ENCODE peak calls at places on chromosomes 6 and 20, in nine cellular contexts. L, B, T, D, W, I, E, X and H are unnamed samples.

GRCh38 chr6:32852844-32853540 is 512 bp downstream of the TAP1 start:
- DNase-seq in L (peak), B (peak), T (peak), D (peak), W (no peak), I (peak), E (peak), X (peak), H (peak)

GRCh38 chr6:84258268-84258667 is 30.8 kb upstream of the CEP162 start:
- DNase-seq in L (no peak), B (no peak), T (no peak), D (no peak), W (no peak), I (no peak), E (no peak), X (no peak), H (no peak)

GRCh38 chr6:37653933-37654565 is 43.6 kb downstream of the MDGA1 start:
- DNase-seq in L (no peak), B (peak), T (no peak), D (no peak), W (peak), I (peak), E (no peak), X (no peak), H (peak)

GRCh38 chr6:106639812-106640211 is 10.4 kb downstream of the QRSL1 start:
- DNase-seq in L (no peak), B (no peak), T (no peak), D (no peak), W (no peak), I (no peak), E (no peak), X (no peak), H (no peak)

GRCh38 chr20:58650181-58650775 is 805 bp upstream of the STX16 start:
- DNase-seq in L (peak), B (no peak), T (peak), D (no peak), W (no peak), I (no peak), E (peak), X (peak), H (no peak)

GRCh38 chr6:19979059-19979458 is 141.9 kb downstream of the ID4 start:
- DNase-seq in L (no peak), B (no peak), T (no peak), D (no peak), W (no peak), I (no peak), E (no peak), X (no peak), H (no peak)

GRCh38 chr20:663315-664090 is 10.5 kb upstream of the SRXN1 start:
- DNase-seq in L (no peak), B (peak), T (no peak), D (no peak), W (no peak), I (peak), E (no peak), X (peak), H (no peak)

GRCh38 chr6:133977983-133978895 is 25.2 kb downstream of the TBPL1 start:
- DNase-seq in L (no peak), B (peak), T (no peak), D (no peak), W (no peak), I (peak), E (no peak), X (peak), H (peak)

GRCh38 chr20:10201321-10201870 is 17.2 kb upstream of the SNAP25 start:
- DNase-seq in L (no peak), B (no peak), T (no peak), D (no peak), W (no peak), I (no peak), E (no peak), X (peak), H (peak)

GRCh38 chr6:159065751-159066329 is 21.0 kb upstream of the TAGAP start:
- DNase-seq in L (no peak), B (no peak), T (no peak), D (no peak), W (no peak), I (no peak), E (no peak), X (no peak), H (no peak)

GRCh38 chr6:157184202-157185015 is 138.9 kb downstream of the TMEM242 start:
- DNase-seq in L (peak), B (peak), T (peak), D (peak), W (no peak), I (peak), E (peak), X (peak), H (peak)

GRCh38 chr6:129240492-129240853 is 357.5 kb downstream of the LAMA2 start:
- DNase-seq in L (no peak), B (no peak), T (no peak), D (no peak), W (no peak), I (no peak), E (no peak), X (no peak), H (no peak)

GRCh38 chr6:41505084-41506049 is 40.8 kb upstream of the FOXP4 start:
- DNase-seq in L (peak), B (peak), T (peak), D (peak), W (no peak), I (peak), E (peak), X (peak), H (peak)

GRCh38 chr20:60950547-60950946 is 301.5 kb upstream of the CDH4 start:
- DNase-seq in L (no peak), B (no peak), T (no peak), D (no peak), W (no peak), I (no peak), E (no peak), X (no peak), H (no peak)

GRCh38 chr6:33356295-33356694 is 35.3 kb upstream of the KIFC1 start:
- DNase-seq in L (no peak), B (no peak), T (no peak), D (no peak), W (no peak), I (no peak), E (no peak), X (no peak), H (no peak)

GRCh38 chr6:5786321-5787053 is 220.2 kb downstream of the NRN1 start:
- DNase-seq in L (no peak), B (no peak), T (no peak), D (no peak), W (no peak), I (peak), E (no peak), X (peak), H (peak)

GRCh38 chr6:47440722-47441121 is 36.9 kb upstream of the CD2AP start:
- DNase-seq in L (no peak), B (no peak), T (no peak), D (no peak), W (peak), I (no peak), E (no peak), X (peak), H (no peak)

GRCh38 chr6:166770216-166771116 is 143.4 kb upstream of the RPS6KA2 start:
- DNase-seq in L (no peak), B (no peak), T (no peak), D (no peak), W (no peak), I (no peak), E (peak), X (no peak), H (no peak)

GRCh38 chr6:166774292-166774691 is 147.2 kb upstream of the RPS6KA2 start:
- DNase-seq in L (no peak), B (no peak), T (no peak), D (no peak), W (no peak), I (no peak), E (peak), X (no peak), H (no peak)

GRCh38 chr6:166771701-166772100 is 144.7 kb upstream of the RPS6KA2 start:
- DNase-seq in L (no peak), B (no peak), T (no peak), D (no peak), W (no peak), I (no peak), E (peak), X (no peak), H (no peak)

GRCh38 chr6:166774770-166775169 is 147.7 kb upstream of the RPS6KA2 start:
- DNase-seq in L (no peak), B (no peak), T (no peak), D (no peak), W (no peak), I (no peak), E (no peak), X (no peak), H (no peak)

GRCh38 chr6:166772518-166772917 is 145.5 kb upstream of the RPS6KA2 start:
- DNase-seq in L (no peak), B (no peak), T (no peak), D (no peak), W (no peak), I (no peak), E (peak), X (no peak), H (no peak)
- TF ChIP-seq CTCF in L (no peak), B (no peak), T (no peak), D (no peak), W (peak), I (peak), E (no peak), X (no peak), H (peak)

DNA sequence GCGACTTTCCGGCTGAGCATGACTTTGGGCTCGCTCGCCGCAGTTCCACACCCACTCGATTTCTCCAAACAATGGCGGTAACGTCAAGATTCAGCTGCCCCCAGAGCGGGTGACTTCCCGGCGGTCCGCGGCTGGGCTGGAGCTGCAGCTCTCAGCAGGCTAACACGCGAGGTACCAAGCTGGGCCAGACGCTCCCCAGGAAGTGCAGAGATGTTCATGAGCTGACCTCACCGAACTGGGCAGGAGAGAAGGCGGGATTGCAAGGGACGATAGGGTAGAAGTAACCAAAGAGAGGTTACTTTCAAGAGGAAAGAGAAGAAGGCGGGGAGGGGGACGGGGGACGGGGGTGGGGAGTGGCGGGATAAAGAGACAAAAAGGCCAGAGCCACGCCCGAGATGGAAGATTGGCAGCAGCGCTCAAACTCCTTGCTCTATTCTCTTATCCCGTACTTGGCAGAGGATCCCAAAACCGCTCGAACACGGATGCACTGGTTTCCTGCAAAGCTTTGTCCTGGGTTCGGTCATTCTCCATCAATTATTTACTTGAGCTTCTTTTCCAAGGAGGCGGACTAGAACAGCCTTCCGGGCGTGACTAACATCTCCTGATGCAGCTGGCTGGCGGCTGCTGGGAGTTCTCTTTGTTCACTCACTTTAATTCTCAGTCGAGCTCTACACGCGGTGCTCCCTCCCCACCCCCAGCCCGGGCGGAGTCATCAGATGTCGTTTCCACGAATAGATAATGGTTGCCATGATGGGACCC is at the start of gene MTCL3:
- DNase-seq in L (no peak), B (peak), T (no peak), D (no peak), W (no peak), I (peak), E (no peak), X (peak), H (peak)
- H3K4me3 ChIP-seq in L (no peak), B (peak), T (no peak), D (no peak), W (no peak), I (no peak), E (no peak), X (peak), H (peak)

GRCh38 chr20:19802099-19802491 is 44.0 kb downstream of the RIN2 start:
- DNase-seq in L (no peak), B (no peak), T (peak), D (no peak), W (no peak), I (no peak), E (no peak), X (no peak), H (no peak)

GRCh38 chr20:19806806-19807691 is 49.0 kb downstream of the RIN2 start:
- DNase-seq in L (no peak), B (peak), T (peak), D (no peak), W (no peak), I (no peak), E (no peak), X (peak), H (peak)

GRCh38 chr20:19799325-19799724 is 41.3 kb downstream of the RIN2 start:
- DNase-seq in L (no peak), B (no peak), T (no peak), D (no peak), W (no peak), I (no peak), E (no peak), X (no peak), H (no peak)

GRCh38 chr20:19807901-19808300 is 49.8 kb downstream of the RIN2 start:
- DNase-seq in L (no peak), B (no peak), T (peak), D (no peak), W (no peak), I (no peak), E (no peak), X (peak), H (no peak)

DNA sequence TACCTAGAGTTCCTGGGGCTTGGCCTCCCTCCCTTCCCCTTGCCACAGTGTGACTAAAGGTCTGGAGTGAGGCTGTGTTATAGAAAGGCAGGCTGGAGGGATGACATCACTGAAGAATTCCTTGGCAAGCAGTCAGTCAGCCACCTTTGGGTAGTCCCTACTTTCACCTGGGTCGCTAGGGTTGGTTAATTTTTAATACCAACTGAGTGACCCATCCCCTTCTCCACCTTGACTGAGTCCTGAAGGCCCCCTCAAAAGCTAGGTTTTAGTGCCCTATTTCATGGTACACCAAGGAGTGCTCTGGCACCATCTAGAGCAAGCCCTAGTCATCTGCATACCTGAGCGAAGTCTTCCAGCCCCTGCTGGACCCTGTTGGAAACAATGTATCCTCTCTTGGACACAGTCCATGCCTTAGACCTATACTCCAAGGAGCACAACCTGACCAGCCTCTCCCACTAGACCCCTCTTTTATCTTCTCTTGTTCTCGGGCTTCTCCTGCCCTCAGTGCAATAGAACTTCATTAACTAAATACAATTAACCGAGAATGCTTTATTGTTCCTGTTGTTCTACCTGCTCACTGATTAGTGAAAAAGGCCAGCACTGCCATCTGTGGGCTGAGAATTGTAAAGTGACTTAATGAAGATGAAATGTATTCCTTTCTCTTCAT is 44.6 kb downstream of the RIN2 start:
- DNase-seq in L (no peak), B (no peak), T (peak), D (no peak), W (no peak), I (peak), E (no peak), X (peak), H (peak)
- TF ChIP-seq CTCF in L (no peak), B (no peak), T (no peak), D (no peak), W (peak), I (peak), E (no peak), X (no peak), H (peak)

DNA sequence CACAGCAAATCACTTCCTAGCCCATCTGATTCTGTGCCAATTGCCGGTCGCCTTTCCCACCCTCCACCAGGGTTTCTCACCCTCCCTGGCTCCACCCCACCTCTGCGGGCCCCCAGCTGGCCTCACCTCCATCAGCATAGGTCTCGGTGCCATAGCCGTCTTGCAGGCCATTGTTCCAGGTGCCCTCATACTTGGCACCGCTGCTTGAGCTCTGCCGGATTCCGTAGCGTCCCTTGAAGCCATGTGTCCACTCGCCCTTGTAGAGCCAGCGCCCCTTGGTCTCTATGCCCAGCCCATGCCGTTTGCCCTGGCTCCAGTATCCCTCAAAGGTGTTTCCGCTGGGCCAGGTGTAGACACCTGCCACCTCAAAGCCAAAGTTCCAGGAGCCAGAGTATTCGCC is 787 bp downstream of the JPH2 start:
- DNase-seq in L (no peak), B (no peak), T (no peak), D (no peak), W (no peak), I (no peak), E (peak), X (no peak), H (no peak)
- H3K4me3 ChIP-seq in L (peak), B (no peak), T (peak), D (peak), W (no peak), I (no peak), E (peak), X (no peak), H (no peak)

GRCh38 chr6:31397901-31398300 is 5.5 kb upstream of the MICA start:
- DNase-seq in L (no peak), B (no peak), T (no peak), D (no peak), W (no peak), I (no peak), E (no peak), X (no peak), H (no peak)

GRCh38 chr6:31400467-31401289 is 2.7 kb upstream of the MICA start:
- DNase-seq in L (peak), B (peak), T (peak), D (peak), W (no peak), I (peak), E (peak), X (peak), H (peak)

GRCh38 chr6:31401403-31401802 is 2.0 kb upstream of the MICA start:
- DNase-seq in L (no peak), B (peak), T (peak), D (peak), W (no peak), I (peak), E (peak), X (peak), H (peak)

GRCh38 chr6:31402324-31403282 is 792 bp upstream of the MICA start:
- DNase-seq in L (peak), B (peak), T (peak), D (no peak), W (no peak), I (peak), E (no peak), X (peak), H (no peak)

GRCh38 chr6:31399589-31400466 is 3.6 kb upstream of the MICA start:
- DNase-seq in L (peak), B (peak), T (peak), D (peak), W (no peak), I (peak), E (peak), X (peak), H (peak)
- TF ChIP-seq CTCF in L (peak), B (peak), T (peak), D (peak), W (peak), I (peak), E (peak), X (peak), H (peak)

GRCh38 chr20:21257192-21257591 is 45.9 kb upstream of the XRN2 start:
- DNase-seq in L (no peak), B (no peak), T (no peak), D (no peak), W (no peak), I (no peak), E (no peak), X (no peak), H (no peak)

GRCh38 chr20:21262812-21263211 is 40.3 kb upstream of the XRN2 start:
- DNase-seq in L (no peak), B (no peak), T (no peak), D (no peak), W (no peak), I (peak), E (no peak), X (no peak), H (no peak)

GRCh38 chr20:21258411-21258810 is 44.7 kb upstream of the XRN2 start:
- DNase-seq in L (no peak), B (no peak), T (no peak), D (no peak), W (no peak), I (no peak), E (no peak), X (no peak), H (no peak)

GRCh38 chr20:21259346-21259745 is 43.8 kb upstream of the XRN2 start:
- DNase-seq in L (no peak), B (no peak), T (no peak), D (no peak), W (no peak), I (no peak), E (no peak), X (no peak), H (no peak)
- H3K4me3 ChIP-seq in L (no peak), B (no peak), T (no peak), D (no peak), W (no peak), I (no peak), E (no peak), X (no peak), H (no peak)

DNA sequence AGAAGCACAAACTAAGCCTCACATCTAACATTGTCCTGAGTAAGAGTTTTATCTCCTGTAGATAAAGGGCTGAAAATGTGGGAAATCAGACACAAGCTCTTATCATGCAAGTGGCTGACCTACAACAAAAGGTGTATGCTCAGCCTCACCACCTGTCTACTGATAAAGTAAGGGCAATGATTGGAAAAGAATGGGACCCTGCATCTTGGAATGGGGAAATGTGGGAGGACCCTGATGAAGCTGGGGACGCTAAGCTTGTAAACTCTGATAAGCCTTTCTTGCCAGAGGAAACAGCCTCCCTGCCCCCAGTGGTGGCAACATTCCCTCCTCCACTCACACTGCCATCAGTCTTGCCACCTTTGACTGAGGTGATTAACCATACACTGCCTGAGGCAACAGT is 166.6 kb downstream of the KHDRBS2 start:
- DNase-seq in L (no peak), B (no peak), T (no peak), D (no peak), W (no peak), I (no peak), E (no peak), X (no peak), H (no peak)
- TF ChIP-seq CTCF in L (no peak), B (no peak), T (no peak), D (no peak), W (no peak), I (no peak), E (no peak), X (no peak), H (no peak)